ENCODE peak calls at places on chromosome 5, in nine cellular contexts. One of them, this sample, is unnamed. For H3K36me3 and H3K4me1, the result is how much of the 10 kb centered on the place peaks cover.

GRCh38 chr5:131067596-131067995 is 97.5 kb downstream of the HINT1 start:
- DNase-seq in CD4-positive, CD25-positive, alpha-beta regulatory T cell: no peak
- DNase-seq in upper lobe of right lung: no peak
- DNase-seq in esophagus squamous epithelium: no peak
- DNase-seq in cardiac muscle cell: no peak
- DNase-seq in naive thymus-derived CD4-positive, alpha-beta T cell: no peak
- DNase-seq in tibial artery: no peak
- DNase-seq in transverse colon: no peak
- DNase-seq in tibial nerve: no peak
- DNase-seq in this sample: no peak

GRCh38 chr5:38208782-38209378 is 49.5 kb upstream of the EGFLAM start:
- DNase-seq in cardiac muscle cell: peak
- DNase-seq in tibial nerve: no peak
- DNase-seq in tibial artery: no peak
- DNase-seq in upper lobe of right lung: no peak
- DNase-seq in transverse colon: no peak
- DNase-seq in CD4-positive, CD25-positive, alpha-beta regulatory T cell: no peak
- DNase-seq in esophagus squamous epithelium: no peak
- DNase-seq in naive thymus-derived CD4-positive, alpha-beta T cell: peak
- DNase-seq in this sample: no peak

GRCh38 chr5:6886866-6887265 is 173.6 kb downstream of the TENT4A start:
- DNase-seq in esophagus squamous epithelium: no peak
- DNase-seq in cardiac muscle cell: no peak
- DNase-seq in transverse colon: no peak
- DNase-seq in CD4-positive, CD25-positive, alpha-beta regulatory T cell: no peak
- DNase-seq in tibial nerve: no peak
- DNase-seq in tibial artery: no peak
- DNase-seq in upper lobe of right lung: no peak
- DNase-seq in naive thymus-derived CD4-positive, alpha-beta T cell: no peak
- DNase-seq in this sample: no peak

GRCh38 chr5:168667301-168667859 is 88.2 kb upstream of the PANK3 start:
- DNase-seq in esophagus squamous epithelium: no peak
- DNase-seq in CD4-positive, CD25-positive, alpha-beta regulatory T cell: no peak
- DNase-seq in naive thymus-derived CD4-positive, alpha-beta T cell: no peak
- DNase-seq in cardiac muscle cell: peak
- DNase-seq in transverse colon: peak
- DNase-seq in tibial artery: no peak
- DNase-seq in upper lobe of right lung: no peak
- DNase-seq in tibial nerve: no peak
- DNase-seq in this sample: no peak

GRCh38 chr5:112174959-112175594 is 244.0 kb downstream of the EPB41L4A start:
- DNase-seq in CD4-positive, CD25-positive, alpha-beta regulatory T cell: peak
- DNase-seq in cardiac muscle cell: peak
- DNase-seq in esophagus squamous epithelium: no peak
- DNase-seq in tibial nerve: no peak
- DNase-seq in naive thymus-derived CD4-positive, alpha-beta T cell: peak
- DNase-seq in transverse colon: no peak
- DNase-seq in upper lobe of right lung: no peak
- DNase-seq in tibial artery: peak
- DNase-seq in this sample: peak

GRCh38 chr5:32538031-32538547 is 47.3 kb upstream of the SUB1 start:
- DNase-seq in esophagus squamous epithelium: no peak
- DNase-seq in tibial artery: no peak
- DNase-seq in transverse colon: peak
- DNase-seq in cardiac muscle cell: no peak
- DNase-seq in naive thymus-derived CD4-positive, alpha-beta T cell: no peak
- DNase-seq in upper lobe of right lung: no peak
- DNase-seq in tibial nerve: no peak
- DNase-seq in CD4-positive, CD25-positive, alpha-beta regulatory T cell: peak
- DNase-seq in this sample: no peak

GRCh38 chr5:128774605-128775004 is 190.7 kb upstream of the SLC27A6 start:
- DNase-seq in transverse colon: no peak
- DNase-seq in naive thymus-derived CD4-positive, alpha-beta T cell: no peak
- DNase-seq in tibial artery: no peak
- DNase-seq in tibial nerve: no peak
- DNase-seq in cardiac muscle cell: no peak
- DNase-seq in CD4-positive, CD25-positive, alpha-beta regulatory T cell: no peak
- DNase-seq in esophagus squamous epithelium: no peak
- DNase-seq in upper lobe of right lung: no peak
- DNase-seq in this sample: no peak

GRCh38 chr5:31477971-31478370 is 53.9 kb downstream of the DROSHA start:
- DNase-seq in cardiac muscle cell: no peak
- DNase-seq in CD4-positive, CD25-positive, alpha-beta regulatory T cell: no peak
- DNase-seq in tibial artery: no peak
- DNase-seq in transverse colon: no peak
- DNase-seq in naive thymus-derived CD4-positive, alpha-beta T cell: no peak
- DNase-seq in upper lobe of right lung: no peak
- DNase-seq in esophagus squamous epithelium: no peak
- DNase-seq in tibial nerve: no peak
- DNase-seq in this sample: no peak

GRCh38 chr5:98940586-98940985 is 11.8 kb upstream of the CHD1 start:
- DNase-seq in tibial nerve: no peak
- DNase-seq in CD4-positive, CD25-positive, alpha-beta regulatory T cell: no peak
- DNase-seq in esophagus squamous epithelium: no peak
- DNase-seq in upper lobe of right lung: no peak
- DNase-seq in naive thymus-derived CD4-positive, alpha-beta T cell: no peak
- DNase-seq in cardiac muscle cell: no peak
- DNase-seq in tibial artery: no peak
- DNase-seq in transverse colon: no peak
- DNase-seq in this sample: no peak

GRCh38 chr5:122323132-122323548 is 11.1 kb downstream of the SNCAIP start:
- DNase-seq in upper lobe of right lung: no peak
- DNase-seq in transverse colon: no peak
- DNase-seq in esophagus squamous epithelium: no peak
- DNase-seq in cardiac muscle cell: no peak
- DNase-seq in tibial nerve: no peak
- DNase-seq in CD4-positive, CD25-positive, alpha-beta regulatory T cell: no peak
- DNase-seq in tibial artery: no peak
- DNase-seq in naive thymus-derived CD4-positive, alpha-beta T cell: no peak
- DNase-seq in this sample: no peak

DNA sequence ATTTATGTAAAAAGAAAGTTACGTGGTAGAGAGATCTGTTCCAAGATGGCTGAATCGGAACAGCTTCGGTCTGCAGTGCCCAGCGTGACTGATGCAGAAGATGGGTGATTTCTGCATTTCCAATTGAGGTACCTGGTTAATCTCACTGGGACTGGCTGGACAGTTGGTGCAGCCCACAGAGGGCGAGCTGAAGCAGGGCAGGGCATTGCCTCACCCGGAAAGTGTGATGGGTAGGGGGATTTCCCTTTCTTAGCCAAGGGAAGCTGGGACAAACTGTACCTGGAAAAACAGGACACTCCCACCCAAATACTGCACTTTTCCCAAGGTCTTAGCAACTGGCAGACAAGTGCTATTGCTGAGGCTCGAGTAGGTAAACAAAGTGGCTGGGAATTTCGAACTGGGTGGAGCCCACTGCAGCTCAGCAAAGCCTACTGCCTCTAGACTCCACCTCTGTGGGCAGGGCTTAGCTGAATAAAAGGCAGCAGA is 13.1 kb upstream of the HSD17B4 start:
- DNase-seq in esophagus squamous epithelium: no peak
- DNase-seq in tibial artery: no peak
- DNase-seq in cardiac muscle cell: no peak
- DNase-seq in CD4-positive, CD25-positive, alpha-beta regulatory T cell: no peak
- DNase-seq in tibial nerve: no peak
- DNase-seq in transverse colon: peak
- DNase-seq in upper lobe of right lung: no peak
- DNase-seq in naive thymus-derived CD4-positive, alpha-beta T cell: peak
- DNase-seq in this sample: peak
- H3K4me3 ChIP-seq in esophagus squamous epithelium: no peak
- H3K4me3 ChIP-seq in tibial artery: no peak
- H3K4me3 ChIP-seq in cardiac muscle cell: no peak
- H3K4me3 ChIP-seq in CD4-positive, CD25-positive, alpha-beta regulatory T cell: peak
- H3K4me3 ChIP-seq in tibial nerve: no peak
- H3K4me3 ChIP-seq in transverse colon: no peak
- H3K4me3 ChIP-seq in upper lobe of right lung: peak
- H3K4me3 ChIP-seq in naive thymus-derived CD4-positive, alpha-beta T cell: peak
- H3K4me3 ChIP-seq in this sample: no peak

GRCh38 chr5:95958308-95959014 is 3.2 kb downstream of the ELL2 start:
- DNase-seq in tibial artery: peak
- DNase-seq in upper lobe of right lung: no peak
- DNase-seq in naive thymus-derived CD4-positive, alpha-beta T cell: no peak
- DNase-seq in tibial nerve: no peak
- DNase-seq in cardiac muscle cell: no peak
- DNase-seq in transverse colon: peak
- DNase-seq in esophagus squamous epithelium: no peak
- DNase-seq in CD4-positive, CD25-positive, alpha-beta regulatory T cell: no peak
- DNase-seq in this sample: no peak

GRCh38 chr5:95957804-95958203 is 3.8 kb downstream of the ELL2 start:
- DNase-seq in esophagus squamous epithelium: no peak
- DNase-seq in upper lobe of right lung: no peak
- DNase-seq in naive thymus-derived CD4-positive, alpha-beta T cell: no peak
- DNase-seq in transverse colon: no peak
- DNase-seq in CD4-positive, CD25-positive, alpha-beta regulatory T cell: no peak
- DNase-seq in tibial artery: no peak
- DNase-seq in cardiac muscle cell: no peak
- DNase-seq in tibial nerve: no peak
- DNase-seq in this sample: no peak

GRCh38 chr5:95954716-95955115 is 6.9 kb downstream of the ELL2 start:
- DNase-seq in cardiac muscle cell: no peak
- DNase-seq in tibial artery: no peak
- DNase-seq in naive thymus-derived CD4-positive, alpha-beta T cell: no peak
- DNase-seq in transverse colon: no peak
- DNase-seq in esophagus squamous epithelium: no peak
- DNase-seq in upper lobe of right lung: no peak
- DNase-seq in tibial nerve: no peak
- DNase-seq in CD4-positive, CD25-positive, alpha-beta regulatory T cell: no peak
- DNase-seq in this sample: no peak

GRCh38 chr5:95955996-95956899 is 5.4 kb downstream of the ELL2 start:
- DNase-seq in transverse colon: no peak
- DNase-seq in esophagus squamous epithelium: no peak
- DNase-seq in naive thymus-derived CD4-positive, alpha-beta T cell: no peak
- DNase-seq in CD4-positive, CD25-positive, alpha-beta regulatory T cell: no peak
- DNase-seq in upper lobe of right lung: no peak
- DNase-seq in tibial artery: no peak
- DNase-seq in tibial nerve: no peak
- DNase-seq in cardiac muscle cell: peak
- DNase-seq in this sample: no peak

DNA sequence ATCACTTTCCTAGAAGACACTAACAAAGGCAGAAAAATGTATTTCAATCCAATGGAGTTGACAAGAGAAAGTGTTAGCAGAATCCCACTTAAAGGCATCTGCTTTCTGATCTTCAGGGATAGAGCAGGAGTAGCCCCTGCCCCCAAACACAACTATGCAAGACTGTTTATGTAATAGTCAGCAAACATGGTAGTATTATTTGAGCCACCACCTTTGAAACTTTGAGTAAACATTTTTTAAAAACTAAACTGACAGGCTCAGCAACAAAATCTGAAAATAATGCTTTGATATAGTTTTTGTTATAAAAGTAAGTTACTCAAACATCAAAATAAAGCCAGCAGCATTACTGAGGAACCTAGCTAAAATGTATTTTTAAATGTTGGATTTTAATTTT is 4.8 kb downstream of the ELL2 start:
- DNase-seq in cardiac muscle cell: no peak
- DNase-seq in esophagus squamous epithelium: no peak
- DNase-seq in upper lobe of right lung: no peak
- DNase-seq in transverse colon: no peak
- DNase-seq in tibial artery: no peak
- DNase-seq in naive thymus-derived CD4-positive, alpha-beta T cell: no peak
- DNase-seq in tibial nerve: no peak
- DNase-seq in CD4-positive, CD25-positive, alpha-beta regulatory T cell: no peak
- DNase-seq in this sample: no peak
- H3K36me3 ChIP-seq in cardiac muscle cell: under half
- H3K36me3 ChIP-seq in esophagus squamous epithelium: under half
- H3K36me3 ChIP-seq in upper lobe of right lung: under half
- H3K36me3 ChIP-seq in transverse colon: under half
- H3K36me3 ChIP-seq in tibial artery: under half
- H3K36me3 ChIP-seq in naive thymus-derived CD4-positive, alpha-beta T cell: under half
- H3K36me3 ChIP-seq in tibial nerve: under half
- H3K36me3 ChIP-seq in CD4-positive, CD25-positive, alpha-beta regulatory T cell: under half
- H3K36me3 ChIP-seq in this sample: under half

GRCh38 chr5:172838151-172838875 is 4.3 kb downstream of the ERGIC1 start:
- DNase-seq in cardiac muscle cell: no peak
- DNase-seq in CD4-positive, CD25-positive, alpha-beta regulatory T cell: no peak
- DNase-seq in tibial artery: no peak
- DNase-seq in esophagus squamous epithelium: no peak
- DNase-seq in tibial nerve: no peak
- DNase-seq in naive thymus-derived CD4-positive, alpha-beta T cell: no peak
- DNase-seq in transverse colon: no peak
- DNase-seq in upper lobe of right lung: no peak
- DNase-seq in this sample: no peak
- H3K4me1 ChIP-seq in cardiac muscle cell: under half
- H3K4me1 ChIP-seq in CD4-positive, CD25-positive, alpha-beta regulatory T cell: under half
- H3K4me1 ChIP-seq in tibial artery: under half
- H3K4me1 ChIP-seq in esophagus squamous epithelium: under half
- H3K4me1 ChIP-seq in tibial nerve: under half
- H3K4me1 ChIP-seq in naive thymus-derived CD4-positive, alpha-beta T cell: under half
- H3K4me1 ChIP-seq in transverse colon: under half
- H3K4me1 ChIP-seq in upper lobe of right lung: half or more
- H3K4me1 ChIP-seq in this sample: under half

GRCh38 chr5:59040804-59041201 is 457.9 kb downstream of the RAB3C start:
- DNase-seq in CD4-positive, CD25-positive, alpha-beta regulatory T cell: no peak
- DNase-seq in upper lobe of right lung: no peak
- DNase-seq in cardiac muscle cell: no peak
- DNase-seq in tibial artery: no peak
- DNase-seq in tibial nerve: no peak
- DNase-seq in transverse colon: no peak
- DNase-seq in naive thymus-derived CD4-positive, alpha-beta T cell: no peak
- DNase-seq in esophagus squamous epithelium: no peak
- DNase-seq in this sample: no peak

GRCh38 chr5:59041355-59041754 is 458.5 kb downstream of the RAB3C start:
- DNase-seq in upper lobe of right lung: no peak
- DNase-seq in tibial nerve: no peak
- DNase-seq in naive thymus-derived CD4-positive, alpha-beta T cell: no peak
- DNase-seq in esophagus squamous epithelium: no peak
- DNase-seq in cardiac muscle cell: no peak
- DNase-seq in transverse colon: no peak
- DNase-seq in CD4-positive, CD25-positive, alpha-beta regulatory T cell: no peak
- DNase-seq in tibial artery: no peak
- DNase-seq in this sample: no peak

GRCh38 chr5:59039003-59039295 is 456.1 kb downstream of the RAB3C start:
- DNase-seq in CD4-positive, CD25-positive, alpha-beta regulatory T cell: no peak
- DNase-seq in upper lobe of right lung: no peak
- DNase-seq in esophagus squamous epithelium: no peak
- DNase-seq in tibial artery: no peak
- DNase-seq in transverse colon: no peak
- DNase-seq in tibial nerve: no peak
- DNase-seq in naive thymus-derived CD4-positive, alpha-beta T cell: no peak
- DNase-seq in cardiac muscle cell: no peak
- DNase-seq in this sample: no peak

GRCh38 chr5:59039296-59040006 is 456.6 kb downstream of the RAB3C start:
- DNase-seq in transverse colon: peak
- DNase-seq in CD4-positive, CD25-positive, alpha-beta regulatory T cell: peak
- DNase-seq in naive thymus-derived CD4-positive, alpha-beta T cell: peak
- DNase-seq in tibial nerve: peak
- DNase-seq in upper lobe of right lung: peak
- DNase-seq in cardiac muscle cell: peak
- DNase-seq in esophagus squamous epithelium: peak
- DNase-seq in tibial artery: peak
- DNase-seq in this sample: peak

GRCh38 chr5:59040007-59040803 is 457.3 kb downstream of the RAB3C start:
- DNase-seq in upper lobe of right lung: no peak
- DNase-seq in CD4-positive, CD25-positive, alpha-beta regulatory T cell: no peak
- DNase-seq in cardiac muscle cell: no peak
- DNase-seq in tibial artery: no peak
- DNase-seq in tibial nerve: no peak
- DNase-seq in transverse colon: no peak
- DNase-seq in naive thymus-derived CD4-positive, alpha-beta T cell: no peak
- DNase-seq in esophagus squamous epithelium: no peak
- DNase-seq in this sample: no peak
- H3K4me3 ChIP-seq in upper lobe of right lung: peak
- H3K4me3 ChIP-seq in CD4-positive, CD25-positive, alpha-beta regulatory T cell: peak
- H3K4me3 ChIP-seq in cardiac muscle cell: peak
- H3K4me3 ChIP-seq in tibial artery: peak
- H3K4me3 ChIP-seq in tibial nerve: peak
- H3K4me3 ChIP-seq in transverse colon: peak
- H3K4me3 ChIP-seq in naive thymus-derived CD4-positive, alpha-beta T cell: peak
- H3K4me3 ChIP-seq in esophagus squamous epithelium: peak
- H3K4me3 ChIP-seq in this sample: peak

This sample was measured in mucosa of descending colon.